ENCODE peak calls at places on chromosomes 13 and 19, in nine cellular contexts. One of them, this sample, is unnamed.
A peak's percentile ranks its signal among the peaks of the same experiment; 100 is the strongest.

GRCh38 chr13:78258304-78258703 is 339.7 kb upstream of the EDNRB start:
- DNase-seq in stimulated activated CD8-positive, alpha-beta memory T cell treated with anti-CD3 and anti-CD28 coated beads, Interleukin-4, amount 100 ng/mL, for 24 hours: no peak
- DNase-seq in RPMI7951: no peak
- DNase-seq in T-helper 2 cell: no peak
- DNase-seq in heart right ventricle: no peak
- DNase-seq in AG20443: no peak
- DNase-seq in pancreas: no peak
- DNase-seq in AG10803: no peak
- DNase-seq in kidney tubule cell: no peak
- DNase-seq in this sample: no peak

GRCh38 chr13:95083758-95084157 is 217.5 kb downstream of the ABCC4 start:
- DNase-seq in stimulated activated CD8-positive, alpha-beta memory T cell treated with anti-CD3 and anti-CD28 coated beads, Interleukin-4, amount 100 ng/mL, for 24 hours: no peak
- DNase-seq in RPMI7951: peak; percentile 67
- DNase-seq in T-helper 2 cell: no peak
- DNase-seq in heart right ventricle: no peak
- DNase-seq in AG20443: peak; percentile 47
- DNase-seq in pancreas: no peak
- DNase-seq in AG10803: peak; percentile 75
- DNase-seq in kidney tubule cell: peak; percentile 94
- DNase-seq in this sample: no peak

GRCh38 chr19:1522061-1522460 is 1.8 kb upstream of the PLK5 start:
- DNase-seq in stimulated activated CD8-positive, alpha-beta memory T cell treated with anti-CD3 and anti-CD28 coated beads, Interleukin-4, amount 100 ng/mL, for 24 hours: no peak
- DNase-seq in RPMI7951: no peak
- DNase-seq in T-helper 2 cell: no peak
- DNase-seq in heart right ventricle: no peak
- DNase-seq in AG20443: no peak
- DNase-seq in pancreas: no peak
- DNase-seq in AG10803: no peak
- DNase-seq in kidney tubule cell: no peak
- DNase-seq in this sample: no peak

GRCh38 chr19:29528946-29529645 is 3.3 kb downstream of the VSTM2B start:
- DNase-seq in stimulated activated CD8-positive, alpha-beta memory T cell treated with anti-CD3 and anti-CD28 coated beads, Interleukin-4, amount 100 ng/mL, for 24 hours: no peak
- DNase-seq in RPMI7951: no peak
- DNase-seq in T-helper 2 cell: no peak
- DNase-seq in heart right ventricle: no peak
- DNase-seq in AG20443: no peak
- DNase-seq in pancreas: peak; percentile 41
- DNase-seq in AG10803: no peak
- DNase-seq in kidney tubule cell: no peak
- DNase-seq in this sample: no peak

GRCh38 chr13:59542303-59542702 is 621.4 kb downstream of the DIAPH3 start:
- DNase-seq in stimulated activated CD8-positive, alpha-beta memory T cell treated with anti-CD3 and anti-CD28 coated beads, Interleukin-4, amount 100 ng/mL, for 24 hours: no peak
- DNase-seq in RPMI7951: no peak
- DNase-seq in T-helper 2 cell: no peak
- DNase-seq in heart right ventricle: no peak
- DNase-seq in AG20443: no peak
- DNase-seq in pancreas: no peak
- DNase-seq in AG10803: no peak
- DNase-seq in kidney tubule cell: no peak
- DNase-seq in this sample: no peak

GRCh38 chr13:106376411-106377112 is 158.9 kb downstream of the EFNB2 start:
- DNase-seq in stimulated activated CD8-positive, alpha-beta memory T cell treated with anti-CD3 and anti-CD28 coated beads, Interleukin-4, amount 100 ng/mL, for 24 hours: no peak
- DNase-seq in RPMI7951: peak; percentile 92
- DNase-seq in T-helper 2 cell: no peak
- DNase-seq in heart right ventricle: no peak
- DNase-seq in AG20443: peak; percentile 76
- DNase-seq in pancreas: no peak
- DNase-seq in AG10803: peak; percentile 87
- DNase-seq in kidney tubule cell: peak; percentile 86
- DNase-seq in this sample: peak; percentile 41

GRCh38 chr19:13899912-13900584 is 5.9 kb downstream of the BRME1 start:
- DNase-seq in stimulated activated CD8-positive, alpha-beta memory T cell treated with anti-CD3 and anti-CD28 coated beads, Interleukin-4, amount 100 ng/mL, for 24 hours: no peak
- DNase-seq in RPMI7951: no peak
- DNase-seq in T-helper 2 cell: no peak
- DNase-seq in heart right ventricle: no peak
- DNase-seq in AG20443: no peak
- DNase-seq in pancreas: no peak
- DNase-seq in AG10803: peak; percentile 9
- DNase-seq in kidney tubule cell: no peak
- DNase-seq in this sample: no peak

GRCh38 chr19:3479177-3479818 is 1.0 kb downstream of the SMIM24 start:
- DNase-seq in stimulated activated CD8-positive, alpha-beta memory T cell treated with anti-CD3 and anti-CD28 coated beads, Interleukin-4, amount 100 ng/mL, for 24 hours: peak; percentile 16
- DNase-seq in RPMI7951: no peak
- DNase-seq in T-helper 2 cell: no peak
- DNase-seq in heart right ventricle: no peak
- DNase-seq in AG20443: peak; percentile 61
- DNase-seq in pancreas: no peak
- DNase-seq in AG10803: no peak
- DNase-seq in kidney tubule cell: no peak
- DNase-seq in this sample: no peak

GRCh38 chr19:7725791-7726190 is 6.1 kb downstream of the CLEC4G start:
- DNase-seq in stimulated activated CD8-positive, alpha-beta memory T cell treated with anti-CD3 and anti-CD28 coated beads, Interleukin-4, amount 100 ng/mL, for 24 hours: no peak
- DNase-seq in RPMI7951: no peak
- DNase-seq in T-helper 2 cell: no peak
- DNase-seq in heart right ventricle: no peak
- DNase-seq in AG20443: no peak
- DNase-seq in pancreas: no peak
- DNase-seq in AG10803: no peak
- DNase-seq in kidney tubule cell: no peak
- DNase-seq in this sample: no peak

GRCh38 chr13:101706651-101707050 is 254.2 kb downstream of the ITGBL1 start:
- DNase-seq in stimulated activated CD8-positive, alpha-beta memory T cell treated with anti-CD3 and anti-CD28 coated beads, Interleukin-4, amount 100 ng/mL, for 24 hours: no peak
- DNase-seq in RPMI7951: peak; percentile 96
- DNase-seq in T-helper 2 cell: no peak
- DNase-seq in heart right ventricle: no peak
- DNase-seq in AG20443: peak; percentile 90
- DNase-seq in pancreas: no peak
- DNase-seq in AG10803: peak; percentile 99
- DNase-seq in kidney tubule cell: peak; percentile 89
- DNase-seq in this sample: no peak

GRCh38 chr13:25179810-25180437 is 7.8 kb upstream of the AMER2 start:
- DNase-seq in stimulated activated CD8-positive, alpha-beta memory T cell treated with anti-CD3 and anti-CD28 coated beads, Interleukin-4, amount 100 ng/mL, for 24 hours: no peak
- DNase-seq in RPMI7951: no peak
- DNase-seq in T-helper 2 cell: no peak
- DNase-seq in heart right ventricle: no peak
- DNase-seq in AG20443: no peak
- DNase-seq in pancreas: no peak
- DNase-seq in AG10803: no peak
- DNase-seq in kidney tubule cell: no peak
- DNase-seq in this sample: no peak

GRCh38 chr13:22061806-22062391 is 391.0 kb downstream of the FGF9 start:
- DNase-seq in stimulated activated CD8-positive, alpha-beta memory T cell treated with anti-CD3 and anti-CD28 coated beads, Interleukin-4, amount 100 ng/mL, for 24 hours: no peak
- DNase-seq in RPMI7951: no peak
- DNase-seq in T-helper 2 cell: no peak
- DNase-seq in heart right ventricle: no peak
- DNase-seq in AG20443: no peak
- DNase-seq in pancreas: no peak
- DNase-seq in AG10803: no peak
- DNase-seq in kidney tubule cell: no peak
- DNase-seq in this sample: no peak

GRCh38 chr13:108176685-108177274 is 38.6 kb downstream of the LIG4 start:
- DNase-seq in stimulated activated CD8-positive, alpha-beta memory T cell treated with anti-CD3 and anti-CD28 coated beads, Interleukin-4, amount 100 ng/mL, for 24 hours: peak; percentile 24
- DNase-seq in RPMI7951: no peak
- DNase-seq in T-helper 2 cell: no peak
- DNase-seq in heart right ventricle: no peak
- DNase-seq in AG20443: peak; percentile 24
- DNase-seq in pancreas: no peak
- DNase-seq in AG10803: no peak
- DNase-seq in kidney tubule cell: peak; percentile 17
- DNase-seq in this sample: peak; percentile 67

GRCh38 chr13:95301947-95302386 is 716 bp upstream of the ABCC4 start:
- DNase-seq in stimulated activated CD8-positive, alpha-beta memory T cell treated with anti-CD3 and anti-CD28 coated beads, Interleukin-4, amount 100 ng/mL, for 24 hours: no peak
- DNase-seq in RPMI7951: no peak
- DNase-seq in T-helper 2 cell: no peak
- DNase-seq in heart right ventricle: no peak
- DNase-seq in AG20443: no peak
- DNase-seq in pancreas: no peak
- DNase-seq in AG10803: no peak
- DNase-seq in kidney tubule cell: no peak
- DNase-seq in this sample: no peak

This sample was measured in head of caudate nucleus.